ENCODE peak calls at places on chromosomes 13 and 19, in eight cellular contexts. Q, G, J, C, E, Z, P and M are unnamed samples.

GRCh38 chr13:66224644-66225043 is 1005.5 kb downstream of the PCDH9 start:
- DNase-seq in Q (no peak), G (no peak), J (no peak), C (no peak), E (no peak), Z (peak), P (no peak), M (no peak)

GRCh38 chr13:110449225-110450015 is 112.1 kb downstream of the RAB20 start:
- DNase-seq in Q (no peak), G (no peak), J (no peak), C (no peak), E (no peak), Z (no peak), P (no peak), M (no peak)

GRCh38 chr13:30978981-30979956 is 46.8 kb downstream of the TEX26 start:
- DNase-seq in Q (no peak), G (no peak), J (no peak), C (peak), E (no peak), Z (peak), P (peak), M (peak)

GRCh38 chr19:30373593-30373992 is 1.4 kb downstream of the ZNF536 start:
- DNase-seq in Q (no peak), G (no peak), J (no peak), C (no peak), E (no peak), Z (peak), P (no peak), M (no peak)

GRCh38 chr19:3450796-3451411 is 29.4 kb downstream of the SMIM24 start:
- DNase-seq in Q (peak), G (no peak), J (peak), C (no peak), E (no peak), Z (no peak), P (peak), M (no peak)

GRCh38 chr13:44648392-44649117 is 72.4 kb upstream of the TSC22D1 start:
- DNase-seq in Q (no peak), G (no peak), J (no peak), C (no peak), E (no peak), Z (no peak), P (peak), M (peak)

GRCh38 chr19:1264801-1265610 is 4.1 kb upstream of the CIRBP start:
- DNase-seq in Q (peak), G (peak), J (no peak), C (peak), E (no peak), Z (peak), P (peak), M (peak)

GRCh38 chr13:28621439-28621838 is 37.5 kb upstream of the POMP start:
- DNase-seq in Q (no peak), G (no peak), J (no peak), C (no peak), E (no peak), Z (no peak), P (no peak), M (no peak)

GRCh38 chr19:42270346-42271044 is 1.4 kb downstream of the CIC start:
- DNase-seq in Q (no peak), G (peak), J (peak), C (peak), E (peak), Z (no peak), P (peak), M (peak)

GRCh38 chr19:15498910-15499309 is 9.4 kb upstream of the CYP4F22 start:
- DNase-seq in Q (no peak), G (no peak), J (no peak), C (no peak), E (no peak), Z (no peak), P (no peak), M (no peak)

GRCh38 chr13:42333613-42334328 is 61.8 kb downstream of the AKAP11 start:
- DNase-seq in Q (no peak), G (no peak), J (no peak), C (no peak), E (no peak), Z (peak), P (peak), M (peak)

GRCh38 chr19:19662866-19663291 is 597 bp downstream of the ATP13A1 start:
- DNase-seq in Q (peak), G (no peak), J (no peak), C (peak), E (no peak), Z (no peak), P (peak), M (no peak)

GRCh38 chr13:39407138-39407537 is 195.9 kb downstream of the LHFPL6 start:
- DNase-seq in Q (no peak), G (no peak), J (no peak), C (no peak), E (no peak), Z (no peak), P (no peak), M (no peak)

GRCh38 chr13:19658831-19659230 is 25.4 kb downstream of the MPHOSPH8 start:
- DNase-seq in Q (no peak), G (no peak), J (no peak), C (no peak), E (no peak), Z (no peak), P (no peak), M (no peak)
- TF ChIP-seq CTCF in Q (no peak), G (no peak), J (no peak), C (no peak), E (no peak), Z (no peak), P (no peak), M (no peak)

DNA sequence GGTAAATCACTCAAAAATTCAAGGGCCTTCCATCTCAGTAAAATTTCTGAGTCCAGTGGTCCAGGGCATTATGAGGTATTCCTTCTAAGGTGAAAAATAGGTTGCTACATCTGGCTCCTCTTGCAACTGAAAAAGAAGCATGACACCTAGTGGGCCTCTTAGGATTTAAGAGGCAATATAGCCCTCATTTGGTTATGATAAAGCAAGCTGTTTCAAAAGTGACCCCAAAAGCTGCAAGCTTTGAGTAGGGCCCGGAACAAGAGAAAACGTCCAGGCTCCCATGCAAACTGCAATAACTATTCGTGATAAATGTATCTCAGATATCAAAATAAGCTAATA is 1910.2 kb upstream of the PRR20A start:
- DNase-seq in Q (no peak), G (no peak), J (no peak), C (no peak), E (no peak), Z (no peak), P (no peak), M (no peak)
- TF ChIP-seq CTCF in Q (no peak), G (no peak), J (no peak), C (no peak), E (no peak), Z (peak), P (no peak), M (no peak)

GRCh38 chr19:38152461-38153379 is 71.3 kb downstream of the DPF1 start:
- DNase-seq in Q (peak), G (no peak), J (no peak), C (no peak), E (peak), Z (no peak), P (peak), M (no peak)
- TF ChIP-seq CTCF in Q (no peak), G (no peak), J (no peak), C (no peak), E (no peak), Z (no peak), P (no peak), M (no peak)

GRCh38 chr13:88887045-88887662 is 1216.0 kb downstream of the SLITRK5 start:
- DNase-seq in Q (no peak), G (no peak), J (no peak), C (no peak), E (no peak), Z (peak), P (no peak), M (no peak)
- TF ChIP-seq CTCF in Q (no peak), G (no peak), J (no peak), C (no peak), E (no peak), Z (peak), P (no peak), M (no peak)